ENCODE peak calls at places on chromosome 10, in four cellular contexts. One of them, this sample, is unnamed.

GRCh38 chr10:43955978-43956377 is 307.3 kb upstream of the ZNF32 start:
- DNase-seq in HepG2: no peak
- DNase-seq in GM12878: no peak
- DNase-seq in K562: no peak
- DNase-seq in this sample: no peak

GRCh38 chr10:94623572-94623971 is 60.0 kb upstream of the CYP2C18 start:
- DNase-seq in K562: no peak
- DNase-seq in HepG2: no peak
- DNase-seq in GM12878: no peak
- DNase-seq in this sample: no peak

GRCh38 chr10:3072641-3073360 is 5.5 kb downstream of the PFKP start:
- DNase-seq in GM12878: no peak
- DNase-seq in K562: no peak
- DNase-seq in HepG2: no peak
- DNase-seq in this sample: no peak

GRCh38 chr10:132626019-132626760 is 88.6 kb downstream of the INPP5A start:
- DNase-seq in K562: no peak
- DNase-seq in GM12878: no peak
- DNase-seq in HepG2: no peak
- DNase-seq in this sample: no peak

GRCh38 chr10:60446855-60447254 is 57.2 kb upstream of the ANK3 start:
- DNase-seq in K562: no peak
- DNase-seq in HepG2: no peak
- DNase-seq in GM12878: no peak
- DNase-seq in this sample: no peak

GRCh38 chr10:73625004-73625883 is 16.0 kb downstream of the MYOZ1 start:
- DNase-seq in K562: peak
- DNase-seq in GM12878: no peak
- DNase-seq in HepG2: no peak
- DNase-seq in this sample: peak

GRCh38 chr10:114402871-114403544 is 1.3 kb downstream of the AFAP1L2 start:
- DNase-seq in HepG2: no peak
- DNase-seq in K562: no peak
- DNase-seq in GM12878: no peak
- DNase-seq in this sample: no peak

GRCh38 chr10:51700228-51700835 is 937 bp upstream of the CSTF2T start:
- DNase-seq in HepG2: no peak
- DNase-seq in GM12878: no peak
- DNase-seq in K562: peak
- DNase-seq in this sample: no peak

GRCh38 chr10:790821-791551 is 101.5 kb upstream of the DIP2C start:
- DNase-seq in K562: no peak
- DNase-seq in GM12878: no peak
- DNase-seq in HepG2: no peak
- DNase-seq in this sample: no peak

GRCh38 chr10:4470231-4470840 is 355.7 kb upstream of the AKR1E2 start:
- DNase-seq in HepG2: no peak
- DNase-seq in K562: no peak
- DNase-seq in GM12878: no peak
- DNase-seq in this sample: no peak

GRCh38 chr10:71067098-71067760 is 145.1 kb upstream of the UNC5B start:
- DNase-seq in HepG2: no peak
- DNase-seq in K562: no peak
- DNase-seq in GM12878: no peak
- DNase-seq in this sample: no peak

GRCh38 chr10:7826971-7827370 is 8.7 kb downstream of the TAF3 start:
- DNase-seq in HepG2: no peak
- DNase-seq in K562: no peak
- DNase-seq in GM12878: no peak
- DNase-seq in this sample: no peak

GRCh38 chr10:95873139-95873538 is 34.6 kb upstream of the CC2D2B start:
- DNase-seq in GM12878: no peak
- DNase-seq in K562: no peak
- DNase-seq in HepG2: no peak
- DNase-seq in this sample: no peak

GRCh38 chr10:44809652-44810051 is 101.5 kb upstream of the TMEM72 start:
- DNase-seq in HepG2: no peak
- DNase-seq in GM12878: no peak
- DNase-seq in K562: no peak
- DNase-seq in this sample: peak

GRCh38 chr10:114877301-114877644 is 55.7 kb downstream of the FHIP2A start:
- DNase-seq in HepG2: no peak
- DNase-seq in GM12878: no peak
- DNase-seq in K562: no peak
- DNase-seq in this sample: no peak

GRCh38 chr10:132146271-132146671 is 40.5 kb upstream of the DPYSL4 start:
- DNase-seq in K562: no peak
- DNase-seq in GM12878: no peak
- DNase-seq in HepG2: no peak
- DNase-seq in this sample: no peak

GRCh38 chr10:89516149-89516832 is 19.1 kb downstream of the SLC16A12 start:
- DNase-seq in HepG2: no peak
- DNase-seq in GM12878: no peak
- DNase-seq in K562: no peak
- DNase-seq in this sample: no peak

GRCh38 chr10:28111712-28112111 is 112.8 kb upstream of the ODAD2 start:
- DNase-seq in GM12878: no peak
- DNase-seq in HepG2: no peak
- DNase-seq in K562: no peak
- DNase-seq in this sample: no peak
- TF ChIP-seq NR2C2 in GM12878: no peak
- TF ChIP-seq NR2C2 in HepG2: no peak
- TF ChIP-seq NR2C2 in K562: no peak
- TF ChIP-seq NR2C2 in this sample: no peak

DNA sequence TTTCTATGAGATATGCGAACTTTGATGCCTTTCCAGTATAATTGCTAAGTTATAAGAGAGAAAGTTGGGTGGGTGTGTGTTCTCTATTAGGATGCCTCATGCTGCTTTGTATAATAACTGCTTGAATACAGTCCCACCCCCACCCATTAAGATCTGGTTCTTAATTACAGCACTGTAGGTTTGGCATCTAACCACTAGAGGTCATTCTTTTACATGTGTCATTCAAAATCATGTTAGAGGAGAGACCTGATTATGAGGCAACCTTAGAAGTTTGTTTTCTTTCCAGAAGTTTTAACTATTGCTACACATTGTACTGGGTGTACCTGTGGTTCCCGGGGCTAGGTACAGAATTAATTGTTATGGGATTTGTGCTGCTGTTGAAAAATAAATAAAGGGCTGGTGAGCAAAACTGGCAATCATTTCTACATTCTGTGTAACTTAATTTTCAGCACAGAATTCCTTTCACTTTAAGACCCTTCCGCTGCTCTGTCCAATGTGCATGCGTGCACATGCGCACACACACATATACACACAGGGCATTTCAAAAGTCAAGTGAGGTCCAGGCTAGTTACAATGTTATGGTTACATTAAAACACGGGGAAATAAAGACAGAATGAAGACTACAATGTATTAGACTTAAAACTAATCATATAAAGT is 1156.3 kb downstream of the SORCS3 start:
- DNase-seq in HepG2: peak
- DNase-seq in K562: peak
- DNase-seq in GM12878: peak
- DNase-seq in this sample: no peak
- TF ChIP-seq NR2C2 in HepG2: no peak
- TF ChIP-seq NR2C2 in K562: no peak
- TF ChIP-seq NR2C2 in GM12878: no peak
- TF ChIP-seq NR2C2 in this sample: no peak

DNA sequence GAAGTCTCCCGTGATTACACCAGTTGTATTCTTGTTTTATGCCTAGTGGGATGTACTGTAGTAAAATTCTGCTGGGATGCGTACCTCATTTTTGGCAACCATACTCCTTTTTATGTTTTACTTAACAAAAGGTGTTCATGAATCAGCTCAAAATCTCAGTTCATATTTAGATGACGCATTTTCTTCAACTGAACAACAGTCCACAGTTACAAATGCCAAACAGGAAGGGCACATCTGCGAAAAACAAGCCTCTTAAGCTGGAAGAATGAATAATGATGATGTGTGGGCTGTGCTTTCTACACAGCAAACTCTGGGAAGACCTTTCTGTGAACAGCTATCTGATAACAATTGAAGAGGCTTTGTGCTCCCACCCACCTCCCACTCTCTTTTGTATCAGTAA is 68.4 kb upstream of the NRBF2 start:
- DNase-seq in GM12878: no peak
- DNase-seq in HepG2: no peak
- DNase-seq in K562: no peak
- DNase-seq in this sample: no peak
- TF ChIP-seq NR2C2 in GM12878: no peak
- TF ChIP-seq NR2C2 in HepG2: no peak
- TF ChIP-seq NR2C2 in K562: no peak
- TF ChIP-seq NR2C2 in this sample: no peak

GRCh38 chr10:123995082-123995460 is 98.3 kb downstream of the CHST15 start:
- DNase-seq in K562: no peak
- DNase-seq in GM12878: no peak
- DNase-seq in HepG2: no peak
- DNase-seq in this sample: no peak
- TF ChIP-seq NR2C2 in K562: no peak
- TF ChIP-seq NR2C2 in GM12878: no peak
- TF ChIP-seq NR2C2 in HepG2: no peak
- TF ChIP-seq NR2C2 in this sample: no peak

GRCh38 chr10:119335671-119336353 is 128.4 kb downstream of the GRK5 start:
- DNase-seq in HepG2: no peak
- DNase-seq in GM12878: no peak
- DNase-seq in K562: no peak
- DNase-seq in this sample: no peak
- TF ChIP-seq NR2C2 in HepG2: no peak
- TF ChIP-seq NR2C2 in GM12878: no peak
- TF ChIP-seq NR2C2 in K562: no peak
- TF ChIP-seq NR2C2 in this sample: no peak

DNA sequence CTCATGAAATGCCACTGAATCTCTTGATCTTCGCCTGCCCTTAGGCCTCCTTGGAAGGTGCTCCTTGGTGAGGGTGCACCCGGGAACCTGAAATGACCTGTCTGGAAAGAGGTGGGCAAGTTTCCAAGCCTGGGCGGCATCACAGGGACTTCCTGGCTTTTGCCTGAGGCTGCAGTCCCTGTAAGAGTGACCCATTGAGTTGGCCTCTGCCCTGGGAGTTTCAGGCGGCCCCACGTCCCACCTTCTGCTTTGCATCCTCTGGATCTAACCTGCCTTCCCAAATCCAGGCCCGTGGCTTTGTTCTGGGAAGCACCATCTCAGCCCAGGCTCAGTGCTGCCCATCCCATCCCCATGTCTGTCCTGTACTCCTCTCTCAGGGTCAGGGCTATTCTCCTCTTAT is 356.4 kb downstream of the RPS24 start:
- DNase-seq in K562: no peak
- DNase-seq in HepG2: no peak
- DNase-seq in GM12878: no peak
- DNase-seq in this sample: no peak
- TF ChIP-seq NR2C2 in K562: no peak
- TF ChIP-seq NR2C2 in HepG2: no peak
- TF ChIP-seq NR2C2 in GM12878: no peak
- TF ChIP-seq NR2C2 in this sample: no peak

GRCh38 chr10:68562666-68563522 is 2.8 kb downstream of the TET1 start:
- DNase-seq in K562: peak
- DNase-seq in HepG2: no peak
- DNase-seq in GM12878: no peak
- DNase-seq in this sample: peak

GRCh38 chr10:68559872-68560200 is 301 bp upstream of the TET1 start:
- DNase-seq in K562: no peak
- DNase-seq in HepG2: no peak
- DNase-seq in GM12878: no peak
- DNase-seq in this sample: no peak

GRCh38 chr10:68560201-68560915 is at the start of gene TET1:
- DNase-seq in GM12878: no peak
- DNase-seq in K562: peak
- DNase-seq in HepG2: peak
- DNase-seq in this sample: peak

GRCh38 chr10:68561804-68562649 is 1.9 kb downstream of the TET1 start:
- DNase-seq in HepG2: no peak
- DNase-seq in GM12878: no peak
- DNase-seq in K562: peak
- DNase-seq in this sample: peak

DNA sequence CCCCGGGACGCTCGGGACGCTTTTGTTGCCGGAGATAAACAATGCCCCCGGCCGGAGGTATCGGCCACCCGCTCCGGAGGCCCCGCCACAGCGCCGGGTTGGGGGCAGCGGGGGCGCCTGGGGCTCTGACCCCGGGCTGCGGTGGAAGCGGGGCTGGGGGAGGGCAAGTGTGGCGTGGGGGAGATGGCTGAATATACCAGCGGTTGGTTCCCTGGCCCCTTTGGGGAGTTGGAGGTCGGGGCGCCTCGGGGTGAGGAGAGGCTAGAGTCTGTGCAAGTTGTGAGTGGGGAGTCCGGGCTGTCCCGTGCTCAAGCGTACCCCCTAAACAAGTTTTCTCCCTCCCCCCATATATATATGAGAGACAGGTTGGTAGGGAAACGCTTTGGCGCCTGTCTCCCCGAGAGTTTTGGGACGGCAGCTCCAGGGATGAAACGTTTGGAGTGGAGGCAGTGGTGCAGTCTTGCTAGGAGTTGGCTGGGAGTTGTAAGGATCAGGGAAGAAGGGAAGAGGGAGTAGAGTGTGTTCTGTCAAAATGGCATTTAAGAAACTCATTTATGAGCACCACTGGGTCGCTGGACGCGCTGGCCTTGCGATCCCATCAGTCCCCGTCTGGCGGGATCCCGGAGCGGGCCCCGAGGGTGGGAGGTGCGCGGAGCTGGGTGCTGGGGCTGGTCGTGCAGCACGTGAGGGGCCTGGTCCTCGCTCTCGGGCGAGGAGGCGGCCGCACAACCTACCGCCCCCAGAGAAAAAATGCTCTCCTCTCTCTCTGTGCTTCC is 967 bp downstream of the TET1 start:
- DNase-seq in GM12878: no peak
- DNase-seq in HepG2: peak
- DNase-seq in K562: peak
- DNase-seq in this sample: peak
- TF ChIP-seq NR2C2 in GM12878: no peak
- TF ChIP-seq NR2C2 in HepG2: no peak
- TF ChIP-seq NR2C2 in K562: no peak
- TF ChIP-seq NR2C2 in this sample: no peak

DNA sequence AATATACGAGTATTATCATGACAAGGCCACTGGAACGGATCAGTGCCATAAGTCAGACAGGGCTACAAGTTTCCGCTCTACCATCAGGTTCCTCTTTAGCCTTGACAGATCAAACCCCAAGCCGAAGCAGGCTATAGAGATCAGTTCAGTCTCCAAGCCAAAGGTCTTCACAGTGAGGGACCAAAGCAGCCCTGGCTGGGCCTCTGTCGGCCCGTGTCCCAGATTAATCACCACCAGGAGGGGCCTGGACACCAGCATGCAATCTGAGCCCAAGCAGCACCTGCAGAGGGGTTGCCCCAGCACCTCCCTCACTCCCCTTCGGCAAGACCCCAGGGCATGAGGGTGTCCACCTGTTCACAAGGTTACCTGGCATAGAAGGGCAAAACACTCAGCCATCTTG is 36.1 kb downstream of the FBXW4 start:
- DNase-seq in HepG2: no peak
- DNase-seq in K562: no peak
- DNase-seq in GM12878: no peak
- DNase-seq in this sample: no peak
- TF ChIP-seq NR2C2 in HepG2: no peak
- TF ChIP-seq NR2C2 in K562: no peak
- TF ChIP-seq NR2C2 in GM12878: no peak
- TF ChIP-seq NR2C2 in this sample: no peak